ENCODE peak calls at places on chromosomes 12 and 14, in ten cellular contexts. B is body of pancreas, C is lower leg skin, O is left ventricle myocardium inferior, D is breast epithelium, U is tibial nerve, X is fibroblast of mammary gland, E is esophagus squamous epithelium, Y is upper lobe of right lung, F is cardiac muscle cell. Z is an unnamed sample.

GRCh38 chr12:6074979-6075585 is 49.4 kb downstream of the VWF start:
- DNase-seq in F (no peak), X (peak; percentile 41), B (no peak), U (no peak), C (no peak), D (no peak), E (no peak), O (peak; percentile 38), Y (peak; percentile 76), Z (no peak)

GRCh38 chr12:52170827-52171226 is 21.0 kb downstream of the KRT80 start:
- DNase-seq in U (no peak), X (no peak), F (no peak), C (no peak), D (no peak), B (no peak), O (no peak), E (no peak), Y (no peak), Z (no peak)

GRCh38 chr14:105710119-105711057 is 184.0 kb downstream of the TMEM121 start:
- DNase-seq in D (no peak), F (no peak), E (no peak), X (no peak), B (no peak), O (no peak), U (no peak), Y (peak; percentile 52), C (no peak), Z (no peak)

GRCh38 chr12:2283910-2284309 is 231.1 kb downstream of the CACNA1C start:
- DNase-seq in U (no peak), X (peak; percentile 72), Y (peak; percentile 63), C (no peak), D (no peak), F (peak; percentile 54), E (no peak), O (no peak), B (no peak), Z (no peak)

GRCh38 chr12:5904969-5905368 is 40.1 kb downstream of the ANO2 start:
- DNase-seq in D (no peak), Y (peak; percentile 34), U (no peak), X (no peak), O (no peak), B (no peak), C (no peak), F (no peak), E (no peak), Z (no peak)

GRCh38 chr14:102213984-102214658 is 74.4 kb downstream of the WDR20 start:
- DNase-seq in F (no peak), U (no peak), O (no peak), Y (peak; percentile 57), D (no peak), X (peak; percentile 31), B (no peak), E (no peak), C (no peak), Z (no peak)

GRCh38 chr12:116784238-116784612 is 46.1 kb downstream of the RNFT2 start:
- DNase-seq in O (no peak), C (no peak), F (no peak), Y (no peak), X (peak; percentile 16), B (no peak), D (no peak), U (no peak), E (no peak), Z (no peak)

GRCh38 chr14:75292016-75292646 is 13.5 kb downstream of the FOS start:
- DNase-seq in U (no peak), Y (no peak), E (no peak), X (no peak), F (no peak), O (no peak), B (peak; percentile 11), D (no peak), C (no peak), Z (no peak)

GRCh38 chr12:14896477-14897184 is 11.0 kb upstream of the MGP start:
- DNase-seq in B (no peak), D (no peak), U (no peak), O (no peak), Y (no peak), X (peak; percentile 80), C (no peak), E (no peak), F (no peak), Z (no peak)

GRCh38 chr14:103393687-103394626 is 8.7 kb downstream of the MARK3 start:
- DNase-seq in X (peak; percentile 65), Y (no peak), C (no peak), D (no peak), U (no peak), F (peak; percentile 46), E (no peak), O (no peak), B (peak; percentile 36), Z (no peak)

GRCh38 chr12:117025481-117026151 is 73.6 kb downstream of the TESC start:
- DNase-seq in Y (no peak), C (peak; percentile 46), O (peak; percentile 65), X (peak; percentile 65), F (peak; percentile 84), E (no peak), D (no peak), U (peak; percentile 51), B (peak; percentile 80), Z (no peak)

DNA sequence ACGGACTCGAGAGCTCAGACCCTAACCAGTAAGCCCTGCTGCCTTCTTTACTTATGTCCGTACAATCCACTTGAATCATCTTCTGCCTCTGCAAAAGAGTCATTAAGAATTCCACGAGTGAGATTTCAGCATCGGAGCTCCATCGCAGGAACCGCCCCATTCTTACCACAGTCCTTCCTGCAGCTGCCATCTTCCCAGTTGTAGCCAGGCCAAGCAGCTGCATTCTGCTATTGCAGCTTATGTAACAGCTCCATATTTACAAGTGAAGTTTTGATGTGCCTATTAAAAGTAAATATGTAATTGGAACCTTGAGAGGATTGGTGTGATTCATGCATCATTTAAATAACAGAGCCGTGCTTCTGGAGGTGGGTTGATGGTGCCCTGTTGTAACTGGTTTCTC is 157.4 kb downstream of the KICS2 start:
- DNase-seq in X (no peak), B (no peak), E (no peak), U (no peak), Y (no peak), C (no peak), D (no peak), F (no peak), O (no peak), Z (no peak)
- H3K4me3 ChIP-seq in X (no peak overlapping the region), B (no peak overlapping the region), E (no peak overlapping the region), U (no peak overlapping the region), Y (no peak overlapping the region), C (no peak overlapping the region), D (no peak overlapping the region), F (no peak overlapping the region), O (no peak overlapping the region), Z (no peak overlapping the region)

DNA sequence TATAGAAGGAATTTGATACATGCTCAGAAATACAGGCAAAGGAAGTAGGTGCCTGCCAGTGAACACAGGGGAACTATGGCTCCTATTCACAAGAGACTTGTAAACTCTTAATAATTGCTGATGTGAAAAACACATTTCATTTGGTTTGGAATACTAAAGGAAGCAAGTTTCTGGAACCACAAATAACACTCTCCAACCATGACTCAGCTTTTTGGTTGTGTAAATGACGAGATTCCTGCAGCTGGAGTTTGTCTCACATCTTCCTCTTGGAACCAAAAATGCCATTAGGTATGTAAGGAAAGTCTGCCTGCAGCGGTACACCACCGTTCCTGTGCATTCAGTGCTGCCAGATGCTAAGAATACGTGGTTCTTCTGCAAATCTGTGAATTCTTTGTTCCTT is 4.5 kb upstream of the OR11H6 start:
- DNase-seq in Y (no peak), C (no peak), E (no peak), X (peak; percentile 9), O (no peak), D (no peak), F (no peak), B (no peak), U (no peak), Z (no peak)
- TF ChIP-seq CTCF in Y (no peak), C (no peak), E (no peak), X (no peak), O (no peak), D (no peak), F (no peak), B (no peak), U (no peak), Z (no peak)

GRCh38 chr12:57550628-57551549 is 1.0 kb downstream of the KIF5A start:
- DNase-seq in C (no peak), E (no peak), F (no peak), B (no peak), U (no peak), Y (peak; percentile 3), D (no peak), X (no peak), O (no peak), Z (no peak)
- H3K4me3 ChIP-seq in C (no peak overlapping the region), E (no peak overlapping the region), F (no peak overlapping the region), B (no peak overlapping the region), U (peak overlapping the region; percentile 51), Y (no peak overlapping the region), D (peak overlapping the region; percentile 53), X (peak overlapping the region; percentile 54), O (peak overlapping the region; percentile 62), Z (no peak overlapping the region)

GRCh38 chr12:92928431-92928961 is 599 bp downstream of the EEA1 start:
- DNase-seq in Y (no peak), E (no peak), U (peak; percentile 13), F (no peak), O (peak; percentile 50), C (peak; percentile 34), B (no peak), D (peak; percentile 52), X (peak; percentile 17), Z (no peak)

GRCh38 chr12:92927436-92928116 is 1.5 kb downstream of the EEA1 start:
- DNase-seq in B (no peak), Y (no peak), C (no peak), X (peak; percentile 78), U (no peak), E (no peak), D (no peak), O (no peak), F (no peak), Z (no peak)

GRCh38 chr12:92928962-92929915 is at the start of gene EEA1:
- DNase-seq in F (peak; percentile 98), X (peak; percentile 91), B (peak; percentile 97), O (peak; percentile 97), D (peak; percentile 94), E (peak; percentile 85), Y (peak; percentile 99), U (peak; percentile 92), C (peak; percentile 95), Z (peak; percentile 83)

GRCh38 chr12:92929957-92930356 is 862 bp upstream of the EEA1 start:
- DNase-seq in U (peak; percentile 7), D (no peak), O (no peak), C (no peak), F (no peak), B (no peak), X (peak; percentile 12), Y (no peak), E (no peak), Z (no peak)

DNA sequence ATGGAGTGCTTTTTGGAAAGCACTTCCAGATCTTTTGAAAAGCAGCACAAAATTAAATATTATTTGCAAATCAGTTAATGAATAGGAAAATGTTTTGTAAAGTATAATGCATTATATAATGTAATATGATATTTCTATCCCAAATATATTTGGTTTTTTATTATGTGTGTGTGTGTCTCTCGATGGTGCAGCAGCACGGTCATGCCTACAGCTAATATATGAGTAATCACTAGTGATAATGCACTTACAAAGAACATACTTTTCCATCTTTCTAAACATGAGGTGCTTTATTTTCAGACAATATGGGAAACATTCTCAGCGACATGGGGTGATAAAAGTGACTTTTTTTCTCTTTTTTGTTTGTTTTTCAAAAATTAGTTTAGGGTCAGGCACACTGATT is 1.3 kb upstream of the EEA1 start:
- DNase-seq in B (no peak), O (no peak), Y (no peak), C (no peak), U (no peak), E (no peak), D (no peak), X (peak; percentile 14), F (no peak), Z (no peak)
- TF ChIP-seq CTCF in B (no peak), O (no peak), Y (no peak), C (no peak), U (no peak), E (no peak), D (no peak), X (no peak), F (no peak), Z (no peak)